ENCODE peak calls at places on chromosomes 13 and 19, in five cellular contexts. F, U, S, Y and K are unnamed samples. For H3K36me3 and H3K27me3, the result is how much of the 10 kb centered on the place peaks cover.

GRCh38 chr19:32232449-32232848 is 113.0 kb upstream of the ZNF507 start:
- DNase-seq in F (no peak), U (no peak), S (no peak), Y (no peak), K (no peak)

GRCh38 chr19:38070573-38070972 is 153.4 kb downstream of the DPF1 start:
- DNase-seq in F (no peak), U (no peak), S (no peak), Y (no peak), K (peak)

GRCh38 chr19:9565900-9566705 is 18.2 kb downstream of the ZNF121 start:
- DNase-seq in F (no peak), U (no peak), S (no peak), Y (no peak), K (no peak)

GRCh38 chr19:10315335-10316214 is at the start of gene FDX2:
- DNase-seq in F (peak), U (peak), S (peak), Y (peak), K (no peak)

GRCh38 chr13:113938246-113938645 is 35.6 kb downstream of the C13orf46 start:
- DNase-seq in F (no peak), U (no peak), S (no peak), Y (no peak), K (no peak)

GRCh38 chr13:110047511-110047910 is 259.4 kb downstream of the COL4A1 start:
- DNase-seq in F (no peak), U (no peak), S (peak), Y (no peak), K (peak)

GRCh38 chr13:110799246-110800236 is 86.0 kb downstream of the ING1 start:
- DNase-seq in F (no peak), U (no peak), S (peak), Y (peak), K (no peak)

GRCh38 chr13:87661471-87661870 is 9.7 kb upstream of the SLITRK5 start:
- DNase-seq in F (no peak), U (no peak), S (no peak), Y (no peak), K (peak)

GRCh38 chr13:51355217-51355616 is 15.7 kb downstream of the SERPINE3 start:
- DNase-seq in F (no peak), U (no peak), S (no peak), Y (no peak), K (no peak)

GRCh38 chr13:25756916-25757315 is 294.9 kb downstream of the SHISA2 start:
- DNase-seq in F (no peak), U (no peak), S (no peak), Y (no peak), K (no peak)

GRCh38 chr13:26326562-26326961 is 72.6 kb downstream of the CDK8 start:
- DNase-seq in F (no peak), U (no peak), S (no peak), Y (no peak), K (no peak)

GRCh38 chr19:17565611-17566010 is 10.2 kb downstream of the COLGALT1 start:
- DNase-seq in F (no peak), U (no peak), S (no peak), Y (no peak), K (no peak)

GRCh38 chr13:98676239-98676638 is 76.2 kb downstream of the SLC15A1 start:
- DNase-seq in F (no peak), U (no peak), S (no peak), Y (no peak), K (no peak)

GRCh38 chr19:45768644-45769053 is 403 bp downstream of the SIX5 start:
- DNase-seq in F (no peak), U (no peak), S (no peak), Y (no peak), K (no peak)

GRCh38 chr19:7924651-7925170 is 1.2 kb downstream of the CTXN1 start:
- DNase-seq in F (no peak), U (no peak), S (no peak), Y (no peak), K (no peak)

GRCh38 chr13:21834511-21834910 is 163.6 kb downstream of the FGF9 start:
- DNase-seq in F (no peak), U (no peak), S (no peak), Y (no peak), K (no peak)

GRCh38 chr19:36209372-36209771 is 5.1 kb downstream of the ZNF565 start:
- DNase-seq in F (no peak), U (no peak), S (no peak), Y (no peak), K (no peak)

GRCh38 chr19:49554701-49555181 is 25.6 kb downstream of the NOSIP start:
- DNase-seq in F (no peak), U (no peak), S (no peak), Y (no peak), K (no peak)

DNA sequence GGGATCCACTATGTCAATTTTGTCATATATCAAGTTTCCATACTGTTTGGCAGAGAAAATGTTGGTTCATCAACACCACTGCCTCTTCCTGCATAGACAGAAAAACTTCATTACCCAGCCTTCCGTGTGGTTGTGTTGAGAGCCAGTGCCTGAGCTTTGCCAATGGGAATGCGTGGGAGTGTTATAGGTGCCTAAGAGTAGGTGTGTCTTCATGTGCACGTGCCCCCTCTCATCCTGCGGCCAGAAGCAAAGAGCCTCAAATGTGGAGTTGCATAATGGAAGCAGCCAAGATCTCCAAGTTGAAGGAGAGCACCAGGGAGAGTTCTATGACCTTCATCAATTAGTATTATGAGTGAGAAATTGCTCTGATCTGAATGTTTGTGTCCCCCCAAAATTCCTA is 15.6 kb downstream of the CPB2 start:
- DNase-seq in F (no peak), U (no peak), S (no peak), Y (no peak), K (no peak)
- H3K36me3 ChIP-seq in F (under half), U (under half), S (under half), Y (under half), K (under half)

GRCh38 chr19:41994521-41994971 is 516 bp upstream of the ATP1A3 start:
- DNase-seq in F (no peak), U (no peak), S (no peak), Y (no peak), K (no peak)
- H3K27me3 ChIP-seq in F (under half), U (under half), S (under half), Y (under half), K (half or more)

GRCh38 chr19:5098646-5099045 is 129.7 kb downstream of the KDM4B start:
- DNase-seq in F (no peak), U (no peak), S (no peak), Y (no peak), K (no peak)
- H3K36me3 ChIP-seq in F (under half), U (under half), S (under half), Y (under half), K (under half)

GRCh38 chr13:91930687-91931086 is 532.3 kb downstream of the GPC5 start:
- DNase-seq in F (no peak), U (no peak), S (no peak), Y (no peak), K (no peak)
- H3K27me3 ChIP-seq in F (under half), U (under half), S (under half), Y (under half), K (under half)

GRCh38 chr19:4720037-4720700 is 3.5 kb downstream of the DPP9 start:
- DNase-seq in F (no peak), U (no peak), S (no peak), Y (no peak), K (no peak)
- H3K36me3 ChIP-seq in F (half or more), U (under half), S (half or more), Y (under half), K (under half)

GRCh38 chr13:40668335-40668734 is 1.9 kb upstream of the FOXO1 start:
- DNase-seq in F (peak), U (no peak), S (peak), Y (peak), K (no peak)
- H3K27me3 ChIP-seq in F (under half), U (under half), S (under half), Y (under half), K (under half)

GRCh38 chr19:19053508-19054314 is 10.1 kb upstream of the SLC25A42 start:
- DNase-seq in F (peak), U (no peak), S (no peak), Y (no peak), K (no peak)
- H3K36me3 ChIP-seq in F (half or more), U (under half), S (half or more), Y (under half), K (under half)

GRCh38 chr19:39515551-39516191 is 732 bp downstream of the SELENOV start:
- DNase-seq in F (no peak), U (no peak), S (no peak), Y (no peak), K (no peak)

GRCh38 chr19:39514840-39515550 is at the start of gene SELENOV:
- DNase-seq in F (no peak), U (no peak), S (no peak), Y (no peak), K (no peak)

GRCh38 chr19:39517432-39517831 is 2.5 kb downstream of the SELENOV start:
- DNase-seq in F (no peak), U (no peak), S (no peak), Y (no peak), K (no peak)

GRCh38 chr19:39518458-39518857 is 3.5 kb downstream of the SELENOV start:
- DNase-seq in F (no peak), U (no peak), S (no peak), Y (no peak), K (no peak)

DNA sequence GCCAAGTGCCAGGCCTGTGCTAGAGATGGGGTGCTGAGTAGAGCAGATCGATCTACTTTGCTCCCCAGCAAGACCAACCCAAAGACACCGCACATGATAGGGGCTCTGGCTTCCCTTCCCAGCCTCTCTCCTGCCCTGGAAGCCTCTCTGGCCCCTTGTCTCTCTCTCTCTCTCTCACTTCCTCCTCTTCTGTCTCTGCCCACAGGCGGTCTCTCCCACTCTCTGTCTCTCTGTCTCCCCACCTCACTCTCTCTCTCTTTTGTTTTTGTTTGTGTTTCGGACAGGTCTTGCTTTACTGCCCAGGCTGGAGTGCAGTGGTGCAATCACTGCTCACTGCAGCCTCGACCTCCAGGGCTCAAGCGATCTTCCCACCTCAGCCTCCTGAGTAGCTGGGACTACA is 1.3 kb downstream of the SELENOV start:
- DNase-seq in F (no peak), U (no peak), S (no peak), Y (no peak), K (no peak)
- H3K27me3 ChIP-seq in F (under half), U (under half), S (under half), Y (under half), K (under half)